ENCODE peak calls at places on chromosomes 5 and 9, in seven cellular contexts. S, J, R, Q, N, T and I are unnamed samples.

GRCh38 chr9:108972626-108973209 is 38.5 kb downstream of the ABITRAM start:
- DNase-seq in S (no peak), T (no peak), N (no peak), Q (no peak), R (no peak), J (no peak), I (no peak)

GRCh38 chr9:133494636-133495326 is 15.9 kb upstream of the SLC2A6 start:
- DNase-seq in R (no peak), J (no peak), T (no peak), S (peak; percentile 56), Q (no peak), N (peak; percentile 38), I (no peak)

GRCh38 chr5:93184041-93184440 is 397.0 kb downstream of the NR2F1-AS1 start:
- DNase-seq in S (no peak), Q (no peak), T (no peak), J (no peak), N (no peak), R (no peak), I (no peak)

GRCh38 chr5:73027361-73027760 is 71.5 kb downstream of the FCHO2 start:
- DNase-seq in J (no peak), T (no peak), Q (no peak), R (no peak), N (no peak), S (no peak), I (no peak)

GRCh38 chr5:103151156-103151555 is 31.1 kb downstream of the PPIP5K2 start:
- DNase-seq in J (no peak), R (no peak), N (no peak), T (no peak), Q (no peak), S (no peak), I (no peak)

GRCh38 chr9:82606071-82606470 is 456.9 kb downstream of the RASEF start:
- DNase-seq in S (no peak), N (no peak), J (no peak), T (no peak), Q (no peak), R (no peak), I (no peak)

GRCh38 chr5:44336708-44337107 is 52.5 kb downstream of the FGF10 start:
- DNase-seq in N (no peak), R (no peak), Q (no peak), T (no peak), S (no peak), J (no peak), I (no peak)

GRCh38 chr9:113492343-113493079 is 29.0 kb downstream of the RGS3 start:
- DNase-seq in Q (no peak), S (no peak), J (no peak), R (no peak), T (no peak), N (no peak), I (no peak)

GRCh38 chr9:88307136-88307535 is 81.1 kb upstream of the SPIN1 start:
- DNase-seq in T (no peak), R (no peak), S (no peak), J (no peak), N (no peak), Q (no peak), I (no peak)

GRCh38 chr5:137348759-137349158 is 150.4 kb downstream of the SPOCK1 start:
- DNase-seq in R (no peak), J (no peak), N (no peak), Q (no peak), S (no peak), T (no peak), I (no peak)

GRCh38 chr9:116494815-116495634 is 192.1 kb upstream of the TRIM32 start:
- DNase-seq in S (no peak), J (peak; percentile 41), N (no peak), R (no peak), T (peak; percentile 49), Q (no peak), I (peak; percentile 61)

GRCh38 chr9:135230817-135231520 is 143.5 kb downstream of the OLFM1 start:
- DNase-seq in J (no peak), S (no peak), Q (no peak), N (peak; percentile 13), T (no peak), R (no peak), I (no peak)

GRCh38 chr9:132647806-132648205 is 22.0 kb downstream of the DDX31 start:
- DNase-seq in R (no peak), Q (no peak), T (no peak), N (no peak), S (no peak), J (no peak), I (no peak)

GRCh38 chr5:36728697-36729543 is 122.5 kb downstream of the SLC1A3 start:
- DNase-seq in T (peak; percentile 68), N (no peak), J (peak; percentile 57), Q (peak; percentile 57), R (no peak), S (no peak), I (peak; percentile 73)

GRCh38 chr5:122183098-122183794 is 53.9 kb downstream of the ZNF474 start:
- DNase-seq in S (peak; percentile 25), Q (no peak), R (peak; percentile 78), T (no peak), J (no peak), N (peak; percentile 77), I (no peak)

GRCh38 chr9:89435315-89435823 is 62.5 kb downstream of the SEMA4D start:
- DNase-seq in R (no peak), T (peak; percentile 95), J (no peak), Q (no peak), S (no peak), N (peak; percentile 86), I (peak; percentile 84)
- H3K4me1 ChIP-seq in R (peaks cover 12% of the 10 kb centered on the region), T (peaks cover 5% of the 10 kb centered on the region), J (no peaks in the 10 kb centered on the region), Q (peaks cover 13% of the 10 kb centered on the region), S (no peaks in the 10 kb centered on the region), N (peaks cover 44% of the 10 kb centered on the region), I (peaks cover 63% of the 10 kb centered on the region)

GRCh38 chr9:120579139-120579749 is 723 bp downstream of the CDK5RAP2 start:
- DNase-seq in R (no peak), S (no peak), J (peak; percentile 45), T (peak; percentile 11), Q (peak; percentile 51), N (no peak), I (no peak)

GRCh38 chr9:120579750-120580590 is at the start of gene CDK5RAP2:
- DNase-seq in R (peak; percentile 96), S (peak; percentile 97), J (peak; percentile 91), N (peak; percentile 97), Q (peak; percentile 91), T (peak; percentile 94), I (peak; percentile 97)

GRCh38 chr9:120583958-120584369 is 4.0 kb upstream of the CDK5RAP2 start:
- DNase-seq in S (no peak), N (no peak), T (peak; percentile 54), Q (peak; percentile 48), J (peak; percentile 53), R (peak; percentile 33), I (peak; percentile 98)

GRCh38 chr9:120578614-120579013 is 1.4 kb downstream of the CDK5RAP2 start:
- DNase-seq in J (no peak), T (no peak), N (no peak), Q (no peak), R (no peak), S (no peak), I (no peak)

DNA sequence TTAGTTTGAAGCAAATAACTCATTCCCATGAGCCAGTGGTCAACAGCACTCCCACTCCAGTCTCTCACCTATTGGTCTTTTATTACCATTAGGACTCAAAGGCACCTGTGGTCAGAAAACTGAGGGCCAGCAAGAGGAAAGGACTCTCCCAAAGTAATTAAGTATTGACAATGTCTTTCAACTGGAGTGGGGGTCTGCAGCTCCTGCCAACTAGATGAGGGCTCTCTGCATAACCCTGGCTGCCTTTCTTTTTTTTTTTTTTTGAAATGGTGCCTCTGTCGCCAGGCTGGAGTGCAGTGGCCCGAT is 577 bp upstream of the CDK5RAP2 start:
- DNase-seq in R (no peak), Q (no peak), T (no peak), S (no peak), J (peak; percentile 22), N (no peak), I (no peak)
- H3K4me1 ChIP-seq in R (peaks cover 13% of the 10 kb centered on the region), Q (peaks cover 18% of the 10 kb centered on the region), T (peaks cover 4% of the 10 kb centered on the region), S (no peaks in the 10 kb centered on the region), J (peaks cover 22% of the 10 kb centered on the region), N (peaks cover 16% of the 10 kb centered on the region), I (peaks cover 46% of the 10 kb centered on the region)

GRCh38 chr5:151068189-151068570 is 12.7 kb downstream of the TNIP1 start:
- DNase-seq in R (no peak), Q (no peak), S (no peak), T (no peak), J (no peak), N (no peak), I (no peak)

GRCh38 chr5:151066920-151067319 is 13.9 kb downstream of the TNIP1 start:
- DNase-seq in N (no peak), S (no peak), J (no peak), R (no peak), T (no peak), Q (no peak), I (no peak)

GRCh38 chr5:151068571-151069197 is 12.2 kb downstream of the TNIP1 start:
- DNase-seq in N (no peak), S (no peak), Q (no peak), R (no peak), J (no peak), T (no peak), I (no peak)

GRCh38 chr5:151065609-151066008 is 15.2 kb downstream of the TNIP1 start:
- DNase-seq in N (no peak), T (no peak), R (no peak), Q (no peak), S (no peak), J (no peak), I (no peak)

DNA sequence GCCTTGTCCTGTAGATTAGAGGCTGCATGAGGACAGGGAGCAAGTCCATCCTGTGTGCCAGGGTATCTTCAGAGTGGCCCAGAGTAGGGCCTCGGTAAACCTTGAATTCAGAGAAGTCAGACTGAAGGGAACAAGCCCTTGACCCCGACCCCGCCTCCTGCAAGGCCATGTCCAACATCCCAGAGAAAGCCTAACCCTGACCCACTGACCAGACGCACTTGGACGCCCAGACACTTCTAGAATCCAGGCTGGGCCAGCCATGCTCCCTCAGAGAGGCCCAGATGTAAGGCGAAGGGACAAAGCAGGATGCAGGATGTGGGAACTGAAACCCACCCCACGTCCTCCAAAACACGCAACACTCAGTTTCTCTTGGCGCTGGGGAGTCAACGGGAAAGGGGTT is 13.2 kb downstream of the TNIP1 start:
- DNase-seq in S (no peak), N (no peak), J (no peak), T (no peak), Q (no peak), R (no peak), I (no peak)
- H3K4me1 ChIP-seq in S (peaks cover 15% of the 10 kb centered on the region), N (peaks cover 83% of the 10 kb centered on the region), J (peaks cover 11% of the 10 kb centered on the region), T (peaks cover 22% of the 10 kb centered on the region), Q (peaks cover 64% of the 10 kb centered on the region), R (peaks cover 95% of the 10 kb centered on the region), I (peaks cover 35% of the 10 kb centered on the region)

GRCh38 chr9:129484325-129485000 is 136.4 kb downstream of the C9orf50 start:
- DNase-seq in R (no peak), T (no peak), J (no peak), Q (no peak), N (no peak), S (no peak), I (no peak)

GRCh38 chr9:129483467-129484324 is 137.2 kb downstream of the C9orf50 start:
- DNase-seq in T (peak; percentile 66), R (peak; percentile 91), J (peak; percentile 45), S (peak; percentile 86), Q (peak; percentile 79), N (peak; percentile 85), I (no peak)

GRCh38 chr9:129481824-129482511 is 138.9 kb downstream of the C9orf50 start:
- DNase-seq in T (no peak), J (peak; percentile 41), N (no peak), S (no peak), Q (no peak), R (peak; percentile 77), I (no peak)

GRCh38 chr9:129481424-129481823 is 139.5 kb downstream of the C9orf50 start:
- DNase-seq in Q (no peak), J (no peak), S (peak; percentile 61), R (no peak), N (no peak), T (no peak), I (no peak)

GRCh38 chr9:129482521-129483466 is 138.1 kb downstream of the C9orf50 start:
- DNase-seq in J (peak; percentile 87), T (peak; percentile 81), S (peak; percentile 93), N (peak; percentile 84), R (peak; percentile 93), Q (no peak), I (no peak)
- H3K4me1 ChIP-seq in J (peaks cover 70% of the 10 kb centered on the region), T (no peaks in the 10 kb centered on the region), S (peaks cover 39% of the 10 kb centered on the region), N (peaks cover 70% of the 10 kb centered on the region), R (peaks cover 69% of the 10 kb centered on the region), Q (peaks cover 91% of the 10 kb centered on the region), I (no peaks in the 10 kb centered on the region)